ENCODE peak calls at places on chromosomes 13 and 19, in ten cellular contexts. M is heart right ventricle, H is tibial artery, G is SK-N-MC, U is aorta, C is heart left ventricle, N is HAP-1, P is WERI-Rb-1, R is psoas muscle, Q is thoracic aorta. K is an unnamed sample.

GRCh38 chr19:45664575-45664974 is 3.4 kb upstream of the GIPR start:
- DNase-seq in M (no peak), H (no peak), G (no peak), P (no peak), N (no peak), R (no peak), C (no peak), Q (no peak), U (no peak), K (no peak)

GRCh38 chr19:17626456-17626855 is 61.7 kb downstream of the UNC13A start:
- DNase-seq in G (no peak), M (no peak), Q (no peak), U (no peak), N (no peak), C (no peak), P (no peak), R (peak; percentile 8), H (no peak), K (no peak)

GRCh38 chr13:62653371-62653770 is 1237.7 kb upstream of the PCDH20 start:
- DNase-seq in C (no peak), H (no peak), U (no peak), M (no peak), G (no peak), P (no peak), Q (no peak), N (no peak), R (no peak), K (no peak)

GRCh38 chr19:47776568-47776967 is 1.9 kb upstream of the SELENOW start:
- DNase-seq in G (no peak), M (no peak), P (no peak), H (no peak), U (no peak), Q (no peak), R (no peak), C (no peak), N (no peak), K (no peak)

GRCh38 chr19:55165952-55166529 is 372 bp downstream of the DNAAF3 start:
- DNase-seq in Q (no peak), M (peak; percentile 54), U (peak; percentile 69), H (no peak), N (peak; percentile 90), C (peak; percentile 73), P (peak; percentile 90), R (peak; percentile 81), G (no peak), K (peak; percentile 75)

GRCh38 chr13:22964245-22964966 is 216.4 kb upstream of the SGCG start:
- DNase-seq in N (no peak), G (no peak), Q (no peak), C (no peak), M (no peak), U (no peak), R (no peak), P (no peak), H (no peak), K (no peak)

GRCh38 chr13:102868366-102868936 is 22.6 kb downstream of the ERCC5 start:
- DNase-seq in Q (no peak), P (no peak), C (no peak), H (no peak), U (no peak), N (no peak), G (no peak), R (no peak), M (no peak), K (no peak)

GRCh38 chr13:57629391-57629804 is 2.1 kb upstream of the PCDH17 start:
- DNase-seq in G (no peak), C (peak; percentile 20), N (no peak), M (peak; percentile 14), R (no peak), H (peak; percentile 28), Q (no peak), P (no peak), U (no peak), K (no peak)

GRCh38 chr19:3893509-3894179 is 13.2 kb downstream of the ATCAY start:
- DNase-seq in Q (no peak), H (no peak), G (no peak), N (no peak), P (no peak), R (no peak), C (no peak), U (no peak), M (no peak), K (no peak)

GRCh38 chr13:107210216-107211010 is 642.5 kb upstream of the ARGLU1 start:
- DNase-seq in G (no peak), H (no peak), U (no peak), R (no peak), M (no peak), N (no peak), C (no peak), P (no peak), Q (no peak), K (no peak)

GRCh38 chr19:41575998-41576397 is at the start of gene CEACAM21:
- DNase-seq in U (peak; percentile 80), Q (no peak), H (peak; percentile 70), M (peak; percentile 30), R (peak; percentile 64), C (peak; percentile 64), P (no peak), G (no peak), N (no peak), K (no peak)

GRCh38 chr13:35283856-35284255 is 192.6 kb downstream of the MAB21L1 start:
- DNase-seq in C (no peak), U (no peak), G (no peak), M (no peak), P (no peak), R (no peak), H (no peak), N (no peak), Q (no peak), K (no peak)

GRCh38 chr13:97257800-97258799 is 36.0 kb downstream of the MBNL2 start:
- DNase-seq in M (peak; percentile 47), C (peak; percentile 58), H (peak; percentile 69), P (no peak), Q (peak; percentile 18), U (peak; percentile 59), G (no peak), R (peak; percentile 86), N (no peak), K (peak; percentile 89)

GRCh38 chr19:1494115-1494815 is 3.3 kb downstream of the REEP6 start:
- DNase-seq in C (no peak), G (no peak), M (no peak), N (no peak), H (no peak), U (no peak), R (no peak), P (no peak), Q (no peak), K (no peak)

GRCh38 chr19:51676566-51677083 is 16.5 kb upstream of the SPACA6 start:
- DNase-seq in C (no peak), R (no peak), U (no peak), P (no peak), N (no peak), M (no peak), G (no peak), H (no peak), Q (no peak), K (no peak)

DNA sequence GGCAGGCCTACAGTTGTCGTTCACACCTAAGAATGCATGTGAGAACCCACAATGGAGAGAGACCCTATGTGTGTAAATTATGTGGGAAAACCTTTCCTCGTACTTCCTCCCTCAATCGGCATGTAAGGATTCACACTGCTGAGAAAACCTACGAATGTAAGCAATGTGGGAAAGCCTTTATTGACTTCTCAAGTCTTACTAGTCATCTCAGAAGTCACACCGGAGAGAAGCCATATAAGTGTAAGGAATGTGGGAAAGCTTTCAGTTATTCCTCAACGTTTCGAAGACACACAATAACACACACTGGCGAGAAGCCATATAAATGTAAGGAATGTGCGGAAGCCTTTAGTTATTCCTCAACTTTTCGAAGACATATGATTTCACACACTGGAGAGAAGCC is 11.3 kb downstream of the ZNF555 start:
- DNase-seq in N (no peak), M (no peak), C (no peak), H (no peak), P (no peak), Q (no peak), G (no peak), U (no peak), R (no peak), K (no peak)
- H3K9me3 ChIP-seq in N (peaks cover 63% of the 10 kb centered on the region), M (peaks cover 23% of the 10 kb centered on the region), C (peaks cover 91% of the 10 kb centered on the region), H (peaks cover 90% of the 10 kb centered on the region), P (peaks cover 24% of the 10 kb centered on the region), Q (peaks cover 89% of the 10 kb centered on the region), G (peaks cover 29% of the 10 kb centered on the region), U (peaks cover 26% of the 10 kb centered on the region), R (peaks cover 84% of the 10 kb centered on the region), K (peaks cover 45% of the 10 kb centered on the region)

GRCh38 chr19:8973501-8974091 is 36.6 kb downstream of the MUC16 start:
- DNase-seq in N (peak; percentile 22), H (no peak), R (no peak), P (no peak), G (no peak), C (no peak), M (no peak), U (no peak), Q (no peak), K (no peak)
- H3K9me3 ChIP-seq in N (no peaks in the 10 kb centered on the region), H (peaks cover 3% of the 10 kb centered on the region), R (peaks cover 4% of the 10 kb centered on the region), P (no peaks in the 10 kb centered on the region), G (no peaks in the 10 kb centered on the region), C (peaks cover 4% of the 10 kb centered on the region), M (peaks cover 2% of the 10 kb centered on the region), U (peaks cover 11% of the 10 kb centered on the region), Q (no peaks in the 10 kb centered on the region), K (peaks cover 17% of the 10 kb centered on the region)

DNA sequence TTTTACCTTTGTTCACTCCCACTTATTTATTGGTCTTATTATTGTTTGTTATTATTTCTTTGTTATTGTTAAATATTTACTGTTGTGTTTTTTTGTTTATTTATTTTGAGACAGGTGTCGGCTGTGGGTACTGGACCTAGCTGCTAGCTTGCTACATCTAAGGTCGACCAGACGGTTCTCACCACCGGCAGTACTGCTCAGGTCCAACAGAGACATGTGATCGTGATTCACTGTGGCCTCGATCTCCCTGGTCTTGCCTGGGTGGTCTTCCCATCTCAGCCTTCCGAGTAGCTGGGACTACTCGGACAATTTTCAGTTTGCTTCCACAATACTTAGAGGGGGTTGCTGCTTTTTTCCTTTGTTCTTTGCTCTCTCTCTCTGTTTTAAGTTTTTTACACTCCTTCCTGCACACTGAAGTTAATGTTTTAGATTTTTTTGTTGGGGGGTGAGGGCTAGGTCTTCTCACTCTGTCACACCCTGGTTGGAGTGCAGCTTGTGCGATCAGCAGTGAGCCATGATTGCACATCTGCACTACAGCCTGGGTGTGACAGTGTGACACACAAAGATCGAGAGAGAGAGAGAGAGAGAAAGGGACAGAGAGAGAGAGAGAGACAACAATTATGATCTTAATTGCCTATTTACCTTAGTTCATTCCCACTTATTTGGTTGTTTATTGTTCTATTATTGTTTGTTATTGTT is 1432.4 kb downstream of the UQCRFS1 start:
- DNase-seq in U (no peak), G (no peak), N (no peak), R (no peak), Q (no peak), H (no peak), M (no peak), P (no peak), C (no peak), K (peak; percentile 48)
- H3K9me3 ChIP-seq in U (peaks cover 21% of the 10 kb centered on the region), G (no peaks in the 10 kb centered on the region), N (no peaks in the 10 kb centered on the region), R (no peaks in the 10 kb centered on the region), Q (peaks cover 32% of the 10 kb centered on the region), H (no peaks in the 10 kb centered on the region), M (no peaks in the 10 kb centered on the region), P (peaks cover 10% of the 10 kb centered on the region), C (no peaks in the 10 kb centered on the region), K (peaks cover 4% of the 10 kb centered on the region)

DNA sequence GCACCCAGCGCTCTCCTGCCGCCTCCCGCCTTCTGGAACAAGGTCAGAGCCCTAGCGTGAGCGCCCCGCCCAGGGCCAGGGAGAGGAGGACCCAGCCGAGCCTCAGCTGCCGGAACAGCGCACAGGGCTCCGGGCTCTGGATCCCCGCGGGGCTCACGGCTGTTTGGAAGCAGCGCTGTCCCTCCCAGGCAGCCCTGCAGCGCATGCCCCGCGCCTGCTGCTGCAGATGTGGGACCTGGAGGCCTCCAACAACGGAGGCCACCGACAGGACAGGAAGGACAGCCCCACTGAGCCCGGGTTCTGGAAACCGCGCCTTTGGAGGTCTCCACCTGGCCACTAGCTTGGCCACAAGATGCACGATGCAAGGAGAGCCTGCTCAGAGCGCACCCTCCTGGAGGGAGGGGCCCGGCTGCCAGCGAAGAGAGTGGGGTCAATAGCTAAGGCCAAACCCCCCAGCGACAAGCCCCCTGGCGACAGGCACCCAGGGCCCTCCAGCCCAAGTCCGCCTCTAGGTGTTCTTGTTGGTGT is 12.6 kb downstream of the ZSCAN18 start:
- DNase-seq in N (no peak), C (no peak), M (no peak), U (no peak), G (no peak), H (no peak), R (no peak), Q (no peak), P (no peak), K (no peak)
- H3K9me3 ChIP-seq in N (no peaks in the 10 kb centered on the region), C (peaks cover 32% of the 10 kb centered on the region), M (no peaks in the 10 kb centered on the region), U (peaks cover 24% of the 10 kb centered on the region), G (no peaks in the 10 kb centered on the region), H (peaks cover 84% of the 10 kb centered on the region), R (peaks cover 66% of the 10 kb centered on the region), Q (peaks cover 59% of the 10 kb centered on the region), P (no peaks in the 10 kb centered on the region), K (peaks cover 50% of the 10 kb centered on the region)